ENCODE peak calls at places on chromosome 10, in five cellular contexts. One of them, this sample, is unnamed.

GRCh38 chr10:15719899-15720634 is at the start of gene ITGA8:
- DNase-seq in ovary: peak
- DNase-seq in fibroblast of lung: no peak
- DNase-seq in body of pancreas: no peak
- DNase-seq in pancreas: no peak
- DNase-seq in this sample: peak

GRCh38 chr10:88004451-88004850 is 141.0 kb downstream of the PTEN start:
- DNase-seq in ovary: no peak
- DNase-seq in fibroblast of lung: peak
- DNase-seq in body of pancreas: no peak
- DNase-seq in pancreas: no peak
- DNase-seq in this sample: no peak

GRCh38 chr10:104925232-104925851 is 284.3 kb downstream of the SORCS3 start:
- DNase-seq in ovary: no peak
- DNase-seq in fibroblast of lung: peak
- DNase-seq in body of pancreas: peak
- DNase-seq in pancreas: peak
- DNase-seq in this sample: peak

GRCh38 chr10:30081182-30081581 is 21.8 kb upstream of the JCAD start:
- DNase-seq in ovary: no peak
- DNase-seq in fibroblast of lung: no peak
- DNase-seq in body of pancreas: no peak
- DNase-seq in pancreas: no peak
- DNase-seq in this sample: no peak

GRCh38 chr10:117391436-117392205 is 16.4 kb upstream of the PDZD8 start:
- DNase-seq in ovary: no peak
- DNase-seq in fibroblast of lung: peak
- DNase-seq in body of pancreas: peak
- DNase-seq in pancreas: peak
- DNase-seq in this sample: no peak

GRCh38 chr10:63157845-63158624 is 24.9 kb downstream of the NRBF2 start:
- DNase-seq in ovary: no peak
- DNase-seq in fibroblast of lung: peak
- DNase-seq in body of pancreas: peak
- DNase-seq in pancreas: peak
- DNase-seq in this sample: peak

GRCh38 chr10:114379631-114380041 is 24.7 kb downstream of the AFAP1L2 start:
- DNase-seq in ovary: no peak
- DNase-seq in fibroblast of lung: peak
- DNase-seq in body of pancreas: no peak
- DNase-seq in pancreas: no peak
- DNase-seq in this sample: no peak

GRCh38 chr10:1227505-1228402 is 171.6 kb downstream of the WDR37 start:
- DNase-seq in ovary: no peak
- DNase-seq in fibroblast of lung: peak
- DNase-seq in body of pancreas: no peak
- DNase-seq in pancreas: no peak
- DNase-seq in this sample: no peak

GRCh38 chr10:60444494-60445064 is 54.9 kb upstream of the ANK3 start:
- DNase-seq in ovary: no peak
- DNase-seq in fibroblast of lung: peak
- DNase-seq in body of pancreas: no peak
- DNase-seq in pancreas: no peak
- DNase-seq in this sample: peak

GRCh38 chr10:93123766-93124165 is 50.1 kb downstream of the CYP26A1 start:
- DNase-seq in ovary: no peak
- DNase-seq in fibroblast of lung: no peak
- DNase-seq in body of pancreas: no peak
- DNase-seq in pancreas: no peak
- DNase-seq in this sample: no peak

GRCh38 chr10:77163670-77164348 is 473.8 kb downstream of the KCNMA1 start:
- DNase-seq in ovary: no peak
- DNase-seq in fibroblast of lung: peak
- DNase-seq in body of pancreas: peak
- DNase-seq in pancreas: peak
- DNase-seq in this sample: peak

GRCh38 chr10:102918817-102919236 is 733 bp downstream of the CNNM2 start:
- DNase-seq in ovary: no peak
- DNase-seq in fibroblast of lung: no peak
- DNase-seq in body of pancreas: peak
- DNase-seq in pancreas: peak
- DNase-seq in this sample: no peak

GRCh38 chr10:79152423-79152817 is 83.7 kb downstream of the ZMIZ1 start:
- DNase-seq in ovary: no peak
- DNase-seq in fibroblast of lung: no peak
- DNase-seq in body of pancreas: no peak
- DNase-seq in pancreas: no peak
- DNase-seq in this sample: no peak

GRCh38 chr10:72889391-72889831 is 4.1 kb upstream of the OIT3 start:
- DNase-seq in ovary: no peak
- DNase-seq in fibroblast of lung: peak
- DNase-seq in body of pancreas: no peak
- DNase-seq in pancreas: no peak
- DNase-seq in this sample: peak

GRCh38 chr10:116634126-116634975 is 13.6 kb downstream of the PNLIPRP2 start:
- DNase-seq in ovary: no peak
- DNase-seq in fibroblast of lung: no peak
- DNase-seq in body of pancreas: no peak
- DNase-seq in pancreas: no peak
- DNase-seq in this sample: no peak

GRCh38 chr10:129833988-129834387 is 130.1 kb downstream of the EBF3 start:
- DNase-seq in ovary: no peak
- DNase-seq in fibroblast of lung: no peak
- DNase-seq in body of pancreas: no peak
- DNase-seq in pancreas: no peak
- DNase-seq in this sample: peak

GRCh38 chr10:48658243-48658888 is 26.3 kb upstream of the WDFY4 start:
- DNase-seq in ovary: peak
- DNase-seq in fibroblast of lung: peak
- DNase-seq in body of pancreas: peak
- DNase-seq in pancreas: peak
- DNase-seq in this sample: peak

GRCh38 chr10:59229451-59229850 is 53.0 kb downstream of the PHYHIPL start:
- DNase-seq in ovary: no peak
- DNase-seq in fibroblast of lung: no peak
- DNase-seq in body of pancreas: no peak
- DNase-seq in pancreas: no peak
- DNase-seq in this sample: no peak

GRCh38 chr10:7085913-7086589 is 324.8 kb downstream of the SFMBT2 start:
- DNase-seq in ovary: no peak
- DNase-seq in fibroblast of lung: peak
- DNase-seq in body of pancreas: no peak
- DNase-seq in pancreas: no peak
- DNase-seq in this sample: peak

GRCh38 chr10:79069325-79070090 is 742 bp downstream of the ZMIZ1 start:
- DNase-seq in ovary: peak
- DNase-seq in fibroblast of lung: peak
- DNase-seq in body of pancreas: peak
- DNase-seq in pancreas: peak
- DNase-seq in this sample: peak

GRCh38 chr10:95405655-95406054 is 114.9 kb upstream of the PDLIM1 start:
- DNase-seq in ovary: no peak
- DNase-seq in fibroblast of lung: no peak
- DNase-seq in body of pancreas: no peak
- DNase-seq in pancreas: no peak
- DNase-seq in this sample: no peak

GRCh38 chr10:132708441-132708840 is 77.5 kb downstream of the NKX6-2 start:
- DNase-seq in ovary: no peak
- DNase-seq in fibroblast of lung: no peak
- DNase-seq in body of pancreas: peak
- DNase-seq in pancreas: no peak
- DNase-seq in this sample: no peak

GRCh38 chr10:15370741-15371701 is at the start of gene FAM171A1:
- DNase-seq in ovary: peak
- DNase-seq in fibroblast of lung: peak
- DNase-seq in body of pancreas: peak
- DNase-seq in pancreas: peak
- DNase-seq in this sample: peak

GRCh38 chr10:96493871-96494525 is 19.7 kb downstream of the TLL2 start:
- DNase-seq in ovary: no peak
- DNase-seq in fibroblast of lung: no peak
- DNase-seq in body of pancreas: no peak
- DNase-seq in pancreas: no peak
- DNase-seq in this sample: no peak

GRCh38 chr10:97686301-97686961 is 610 bp downstream of the AVPI1 start:
- DNase-seq in ovary: no peak
- DNase-seq in fibroblast of lung: no peak
- DNase-seq in body of pancreas: no peak
- DNase-seq in pancreas: no peak
- DNase-seq in this sample: no peak

GRCh38 chr10:123906884-123907652 is 15.5 kb upstream of the CPXM2 start:
- DNase-seq in ovary: no peak
- DNase-seq in fibroblast of lung: no peak
- DNase-seq in body of pancreas: no peak
- DNase-seq in pancreas: no peak
- DNase-seq in this sample: peak

GRCh38 chr10:485776-486572 is 203.5 kb downstream of the DIP2C start:
- DNase-seq in ovary: no peak
- DNase-seq in fibroblast of lung: no peak
- DNase-seq in body of pancreas: no peak
- DNase-seq in pancreas: no peak
- DNase-seq in this sample: peak

GRCh38 chr10:129531195-129531968 is 64.3 kb downstream of the MGMT start:
- DNase-seq in ovary: no peak
- DNase-seq in fibroblast of lung: peak
- DNase-seq in body of pancreas: no peak
- DNase-seq in pancreas: no peak
- DNase-seq in this sample: peak

GRCh38 chr10:42864575-42864974 is 82.0 kb downstream of the BMS1 start:
- DNase-seq in ovary: no peak
- DNase-seq in fibroblast of lung: no peak
- DNase-seq in body of pancreas: no peak
- DNase-seq in pancreas: no peak
- DNase-seq in this sample: peak

GRCh38 chr10:63628526-63629362 is 107.5 kb downstream of the REEP3 start:
- DNase-seq in ovary: peak
- DNase-seq in fibroblast of lung: peak
- DNase-seq in body of pancreas: peak
- DNase-seq in pancreas: peak
- DNase-seq in this sample: peak

DNA sequence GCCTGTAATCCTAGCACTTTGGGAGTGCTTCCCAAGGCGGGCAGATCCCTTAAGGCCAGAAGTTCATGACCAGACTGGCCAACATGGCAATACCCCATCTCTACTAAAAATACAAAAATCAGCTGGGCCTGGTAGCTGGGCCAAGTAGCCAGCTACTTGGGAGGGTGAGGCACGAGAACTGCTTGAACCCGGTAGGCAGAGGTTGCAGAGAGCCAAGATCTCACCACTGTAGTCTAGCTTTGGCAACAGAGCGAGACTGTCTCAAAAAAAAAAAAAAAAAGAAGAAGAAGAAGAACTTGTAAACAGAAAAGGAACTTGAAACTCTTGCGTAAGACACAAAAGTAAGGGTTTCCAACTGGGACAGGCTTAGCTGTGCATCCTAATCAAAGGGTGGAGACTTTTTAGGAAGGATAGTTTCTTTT is 5.6 kb upstream of the IFIT2 start:
- DNase-seq in ovary: no peak
- DNase-seq in fibroblast of lung: no peak
- DNase-seq in body of pancreas: no peak
- DNase-seq in pancreas: no peak
- DNase-seq in this sample: peak
- H3K27ac ChIP-seq in ovary: peak
- H3K27ac ChIP-seq in fibroblast of lung: peak
- H3K27ac ChIP-seq in body of pancreas: no peak
- H3K27ac ChIP-seq in pancreas: no peak
- H3K27ac ChIP-seq in this sample: no peak

GRCh38 chr10:61887772-61888171 is 13.7 kb upstream of the ARID5B start:
- DNase-seq in ovary: no peak
- DNase-seq in fibroblast of lung: no peak
- DNase-seq in body of pancreas: no peak
- DNase-seq in pancreas: no peak
- DNase-seq in this sample: no peak
- H3K27ac ChIP-seq in ovary: no peak
- H3K27ac ChIP-seq in fibroblast of lung: no peak
- H3K27ac ChIP-seq in body of pancreas: no peak
- H3K27ac ChIP-seq in pancreas: no peak
- H3K27ac ChIP-seq in this sample: no peak

DNA sequence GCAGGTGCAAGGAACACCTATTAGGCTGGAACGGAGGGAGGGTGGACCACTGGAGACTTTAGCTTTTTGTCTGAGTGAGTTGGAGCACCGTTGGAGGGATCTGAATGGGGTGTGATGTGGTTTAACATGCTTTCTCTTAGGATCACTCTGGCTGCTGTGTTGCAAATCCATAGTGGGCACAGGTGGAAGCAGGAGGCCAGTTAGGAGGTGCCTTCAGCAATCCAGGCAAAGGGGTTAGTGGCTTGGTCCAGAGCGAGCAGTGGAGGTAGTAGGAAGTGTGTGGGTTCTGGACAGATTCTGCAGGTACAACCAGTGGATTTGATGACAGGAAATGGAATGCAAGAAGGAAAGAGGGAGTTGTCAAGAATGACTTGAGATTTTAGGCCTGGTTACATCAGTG is 95.0 kb downstream of the MMRN2 start:
- DNase-seq in ovary: no peak
- DNase-seq in fibroblast of lung: no peak
- DNase-seq in body of pancreas: no peak
- DNase-seq in pancreas: no peak
- DNase-seq in this sample: no peak
- H3K27ac ChIP-seq in ovary: no peak
- H3K27ac ChIP-seq in fibroblast of lung: no peak
- H3K27ac ChIP-seq in body of pancreas: peak
- H3K27ac ChIP-seq in pancreas: no peak
- H3K27ac ChIP-seq in this sample: peak

GRCh38 chr10:71818674-71819260 is 32.3 kb downstream of the PSAP start:
- DNase-seq in ovary: no peak
- DNase-seq in fibroblast of lung: no peak
- DNase-seq in body of pancreas: no peak
- DNase-seq in pancreas: no peak
- DNase-seq in this sample: no peak
- H3K27ac ChIP-seq in ovary: peak
- H3K27ac ChIP-seq in fibroblast of lung: no peak
- H3K27ac ChIP-seq in body of pancreas: no peak
- H3K27ac ChIP-seq in pancreas: no peak
- H3K27ac ChIP-seq in this sample: no peak

DNA sequence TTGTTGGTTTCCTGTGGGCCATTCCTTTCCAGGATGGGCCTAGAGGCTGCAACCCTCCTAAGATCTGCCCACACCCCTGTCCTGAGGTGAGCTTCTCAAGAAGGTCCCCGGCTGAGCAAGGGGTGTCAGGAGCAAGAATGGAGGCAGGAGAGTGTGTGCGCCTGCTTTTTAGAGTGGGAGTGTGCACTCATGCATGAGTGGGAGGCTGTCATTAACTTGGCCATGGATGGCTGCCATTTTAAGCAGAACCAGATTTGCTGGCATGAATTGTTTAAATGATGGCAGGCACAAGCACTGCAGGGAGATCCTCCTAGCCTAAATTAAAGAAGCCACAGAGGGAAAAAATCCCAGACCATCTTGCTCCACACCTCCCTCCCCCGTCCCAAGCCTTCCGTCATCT is 2.9 kb upstream of the SGPL1 start:
- DNase-seq in ovary: no peak
- DNase-seq in fibroblast of lung: no peak
- DNase-seq in body of pancreas: no peak
- DNase-seq in pancreas: no peak
- DNase-seq in this sample: no peak
- H3K27ac ChIP-seq in ovary: no peak
- H3K27ac ChIP-seq in fibroblast of lung: no peak
- H3K27ac ChIP-seq in body of pancreas: no peak
- H3K27ac ChIP-seq in pancreas: no peak
- H3K27ac ChIP-seq in this sample: no peak

GRCh38 chr10:110568055-110568735 is 700 bp downstream of the SMC3 start:
- DNase-seq in ovary: no peak
- DNase-seq in fibroblast of lung: peak
- DNase-seq in body of pancreas: peak
- DNase-seq in pancreas: peak
- DNase-seq in this sample: peak
- H3K27ac ChIP-seq in ovary: peak
- H3K27ac ChIP-seq in fibroblast of lung: peak
- H3K27ac ChIP-seq in body of pancreas: peak
- H3K27ac ChIP-seq in pancreas: peak
- H3K27ac ChIP-seq in this sample: peak